ENCODE peak calls at places on chromosomes 12 and 14, in six cellular contexts. O is K562, Z is MM.1S, L is neural progenitor cell, B is astrocyte, X is GM12878. U is an unnamed sample.

GRCh38 chr12:127389923-127390322 is 877.0 kb upstream of the TMEM132C start:
- DNase-seq in Z (peak), O (no peak), B (peak), X (no peak), L (peak), U (peak)

GRCh38 chr12:107557026-107557425 is 128.6 kb upstream of the PWP1 start:
- DNase-seq in X (no peak), O (no peak), L (no peak), Z (no peak), B (no peak), U (no peak)

GRCh38 chr14:67492538-67492937 is 4.0 kb upstream of the TMEM229B start:
- DNase-seq in X (no peak), Z (no peak), B (no peak), L (no peak), O (no peak), U (no peak)

GRCh38 chr14:104048758-104049496 is 36.6 kb upstream of the ASPG start:
- DNase-seq in Z (no peak), B (no peak), X (no peak), L (no peak), O (no peak), U (peak)

GRCh38 chr12:27505124-27505523 is 18.9 kb upstream of the PPFIBP1 start:
- DNase-seq in Z (no peak), X (no peak), L (no peak), B (peak), O (no peak), U (peak)

GRCh38 chr12:32107376-32108267 is 975 bp downstream of the BICD1 start:
- DNase-seq in O (peak), L (peak), B (peak), X (no peak), Z (no peak), U (peak)

GRCh38 chr12:106114084-106115068 is 24.4 kb downstream of the NUAK1 start:
- DNase-seq in O (no peak), Z (peak), X (no peak), B (no peak), L (no peak), U (peak)

GRCh38 chr14:89667983-89668382 is 250.9 kb upstream of the FOXN3 start:
- DNase-seq in X (no peak), L (no peak), O (no peak), B (peak), Z (no peak), U (peak)

GRCh38 chr12:1474059-1474537 is 120.3 kb downstream of the FBXL14 start:
- DNase-seq in Z (no peak), X (no peak), B (peak), L (no peak), O (no peak), U (peak)

GRCh38 chr12:2414810-2415567 is 362.2 kb downstream of the CACNA1C start:
- DNase-seq in B (no peak), Z (no peak), O (no peak), L (no peak), X (no peak), U (no peak)

GRCh38 chr12:14396071-14396470 is 30.6 kb downstream of the ATF7IP start:
- DNase-seq in L (no peak), Z (no peak), O (no peak), X (peak), B (no peak), U (peak)

GRCh38 chr12:2692156-2692555 is 102.6 kb upstream of the FKBP4 start:
- DNase-seq in X (no peak), Z (peak), O (no peak), L (no peak), B (no peak), U (no peak)

GRCh38 chr14:93655078-93655750 is 133.1 kb downstream of the PRIMA1 start:
- DNase-seq in L (peak), Z (peak), B (peak), X (peak), O (peak), U (peak)

GRCh38 chr12:34405286-34406227 is 383.3 kb downstream of the ALG10 start:
- DNase-seq in Z (no peak), O (peak), B (no peak), L (no peak), X (no peak), U (no peak)

GRCh38 chr14:21059842-21060589 is 2.4 kb downstream of the RNASE8 start:
- DNase-seq in Z (no peak), X (no peak), L (no peak), B (peak), O (no peak), U (peak)

GRCh38 chr14:104450811-104451401 is 128.7 kb upstream of the C14orf180 start:
- DNase-seq in L (no peak), O (no peak), X (no peak), Z (no peak), B (no peak), U (no peak)

GRCh38 chr14:99966912-99967311 is 98.3 kb upstream of the EVL start:
- DNase-seq in Z (no peak), X (no peak), L (no peak), O (no peak), B (no peak), U (no peak)

GRCh38 chr12:108853426-108853825 is 4.0 kb downstream of the SSH1 start:
- DNase-seq in L (no peak), X (no peak), O (no peak), Z (no peak), B (no peak), U (no peak)
- H3K27ac ChIP-seq in L (no peak), X (peak), O (no peak), Z (no peak), B (peak), U (peak)

GRCh38 chr12:12725086-12725955 is 8.2 kb downstream of the CDKN1B start:
- DNase-seq in O (peak), B (peak), Z (peak), L (peak), X (peak), U (peak)

GRCh38 chr12:12724421-12725085 is 7.4 kb downstream of the CDKN1B start:
- DNase-seq in B (no peak), L (peak), Z (peak), X (no peak), O (peak), U (no peak)

GRCh38 chr12:12723147-12723680 is 6.0 kb downstream of the CDKN1B start:
- DNase-seq in X (no peak), Z (peak), O (no peak), L (no peak), B (no peak), U (no peak)

GRCh38 chr12:12722351-12723146 is 5.4 kb downstream of the CDKN1B start:
- DNase-seq in X (no peak), O (no peak), Z (peak), B (peak), L (no peak), U (peak)

DNA sequence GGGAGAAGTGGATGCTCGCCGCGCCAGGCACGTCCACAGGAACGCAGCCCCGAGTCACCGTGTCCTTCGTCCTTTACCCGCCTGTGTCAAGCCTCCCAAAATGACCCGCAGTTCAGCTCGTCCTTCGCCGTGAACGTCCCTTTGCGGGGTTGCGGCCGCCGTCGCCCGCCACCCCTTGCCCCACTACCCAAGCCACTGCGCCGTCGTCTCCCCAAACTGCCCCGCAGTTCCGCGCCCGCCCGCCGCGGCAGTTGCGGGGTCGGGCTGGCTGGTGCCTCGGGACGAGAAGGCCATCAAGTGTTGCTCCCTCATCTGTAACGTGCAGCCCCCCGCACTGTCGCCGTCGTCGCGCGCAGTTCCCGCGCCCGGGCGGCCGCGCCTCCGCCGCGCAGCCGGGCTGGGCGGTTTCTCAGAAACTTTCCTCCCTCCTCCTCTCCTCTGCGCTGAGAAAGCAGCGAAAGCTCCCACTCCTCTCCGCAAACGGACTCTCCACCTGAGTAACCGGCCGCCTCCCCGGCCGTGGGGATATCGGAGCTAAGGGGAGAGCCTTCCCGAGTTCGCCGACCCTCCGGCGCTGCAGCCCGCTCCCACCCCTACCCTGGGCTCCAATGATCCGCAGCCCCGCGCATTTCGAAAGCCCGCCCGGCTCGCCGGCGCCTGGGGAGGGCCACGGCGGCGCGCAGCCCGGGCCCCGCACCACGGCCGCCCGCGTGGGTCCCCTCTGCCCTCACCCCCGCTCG is 6.7 kb downstream of the CDKN1B start:
- DNase-seq in B (no peak), Z (peak), O (no peak), L (peak), X (no peak), U (peak)
- TF ChIP-seq EZH2 in B (no peak), Z (no peak), O (no peak), L (peak), X (no peak), U (no peak)

GRCh38 chr12:118436002-118436724 is 59.8 kb downstream of the SUDS3 start:
- DNase-seq in B (no peak), Z (no peak), L (peak), O (no peak), X (no peak), U (no peak)
- TF ChIP-seq CTCF in B (no peak), Z (peak), L (peak), O (peak), X (peak), U (no peak)

GRCh38 chr12:81245458-81245857 is 167.6 kb downstream of the ACSS3 start:
- DNase-seq in B (no peak), Z (no peak), X (no peak), L (no peak), O (no peak), U (no peak)

GRCh38 chr12:81245918-81246611 is 168.2 kb downstream of the ACSS3 start:
- DNase-seq in L (peak), X (no peak), O (no peak), B (no peak), Z (no peak), U (no peak)
- H3K27ac ChIP-seq in L (peak), X (no peak), O (no peak), B (no peak), Z (no peak), U (no peak)

GRCh38 chr12:19154696-19155095 is 25.2 kb downstream of the PLEKHA5 start:
- DNase-seq in B (no peak), X (no peak), O (no peak), Z (no peak), L (no peak), U (peak)
- TF ChIP-seq EZH2 in B (no peak), X (no peak), O (no peak), Z (no peak), L (no peak), U (no peak)

GRCh38 chr14:19878029-19878642 is 3.2 kb downstream of the OR4K2 start:
- DNase-seq in B (no peak), X (no peak), Z (peak), L (no peak), O (peak), U (no peak)
- TF ChIP-seq CTCF in B (peak), X (peak), Z (peak), L (peak), O (peak), U (peak)

GRCh38 chr12:124518051-124518932 is 49.1 kb downstream of the NCOR2 start:
- DNase-seq in L (peak), Z (no peak), B (peak), X (no peak), O (no peak), U (peak)
- H3K27ac ChIP-seq in L (peak), Z (no peak), B (peak), X (no peak), O (peak), U (peak)

DNA sequence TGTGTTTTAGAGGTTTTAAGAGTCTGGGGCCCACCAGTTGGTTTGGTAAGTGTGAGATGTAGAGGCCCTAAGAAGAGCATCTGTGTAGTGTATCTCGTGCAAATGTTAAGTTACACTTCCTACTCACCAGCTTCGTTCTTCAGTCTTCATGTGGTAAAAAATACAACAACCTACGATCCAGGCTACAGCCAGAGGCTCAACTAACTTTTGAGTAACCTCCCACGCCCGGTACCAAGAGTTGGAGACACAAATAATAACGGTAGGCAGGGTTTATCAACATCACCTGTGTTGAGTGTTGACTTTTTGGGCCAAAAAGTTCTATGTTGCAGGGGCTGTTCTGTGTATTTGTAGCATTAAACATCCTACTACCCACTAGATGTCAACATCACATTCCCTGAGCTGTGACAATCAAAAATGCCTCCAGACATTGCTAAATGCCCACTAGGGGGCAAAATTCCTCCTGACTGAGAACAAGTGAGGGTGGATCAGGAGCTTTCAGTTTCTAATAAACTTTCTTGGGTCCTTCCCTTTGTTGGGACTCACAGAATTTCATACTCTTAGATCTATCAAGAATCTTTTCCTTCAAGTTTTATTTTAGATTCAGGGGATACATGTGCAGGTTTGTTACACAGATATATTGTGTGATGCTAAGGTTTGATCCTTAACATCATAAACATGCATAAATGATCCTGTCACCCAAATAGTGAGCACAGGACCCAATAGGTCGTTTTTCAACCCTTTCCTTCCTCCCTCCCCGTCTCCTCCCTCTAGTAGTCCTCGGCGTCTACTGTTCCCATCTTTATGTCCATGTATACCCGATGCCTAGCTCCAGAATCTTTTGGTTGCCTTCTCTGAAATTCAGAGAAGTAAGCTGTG is 94.7 kb downstream of the SLC2A13 start:
- DNase-seq in L (peak), B (peak), Z (peak), X (peak), O (peak), U (peak)
- TF ChIP-seq EZH2 in L (no peak), B (no peak), Z (no peak), X (no peak), O (no peak), U (no peak)

DNA sequence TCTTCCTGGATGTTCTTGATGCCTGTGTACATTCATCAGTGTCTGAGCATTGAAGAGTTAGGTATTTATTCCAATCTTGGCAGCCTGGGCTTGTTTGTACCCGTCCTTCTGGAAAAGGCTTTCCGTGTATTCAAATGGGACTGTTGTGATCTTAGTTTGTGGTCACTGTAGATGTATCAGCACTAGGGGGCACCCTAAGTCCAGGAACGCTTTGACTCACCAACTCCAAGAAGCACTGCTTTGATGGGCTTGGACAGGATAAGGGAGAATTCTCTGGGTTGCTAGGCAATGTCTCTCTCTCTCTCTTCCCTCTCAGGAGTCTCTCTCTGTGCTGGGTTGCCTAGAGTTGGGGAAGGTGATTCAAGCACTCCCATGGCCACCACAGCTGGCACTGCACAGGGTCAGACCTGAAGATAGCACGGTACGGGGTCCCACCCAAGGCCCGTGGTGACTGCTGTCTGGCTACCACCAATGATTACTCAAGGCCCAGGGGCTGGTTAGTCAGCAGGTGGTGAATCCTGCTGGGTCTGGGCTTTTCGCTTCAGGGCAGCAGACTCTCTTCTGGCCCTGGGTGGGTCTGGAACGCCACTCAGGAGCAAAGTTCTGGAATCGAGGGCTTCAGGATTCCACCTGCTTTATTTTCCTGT is 211.1 kb upstream of the RGS6 start:
- DNase-seq in O (peak), L (peak), X (peak), Z (no peak), B (peak), U (peak)
- TF ChIP-seq CTCF in O (peak), L (peak), X (peak), Z (peak), B (peak), U (peak)

GRCh38 chr12:113633678-113634332 is 162.1 kb upstream of the LHX5 start:
- DNase-seq in O (no peak), L (no peak), X (no peak), B (no peak), Z (no peak), U (no peak)
- H3K27ac ChIP-seq in O (no peak), L (no peak), X (no peak), B (no peak), Z (no peak), U (no peak)